ENCODE peak calls at places on chromosomes 11 and 22, in four cellular contexts. V is CD8-positive, alpha-beta memory T cell; Z is NAMALWA; P is NCI-H748 treated with DMSO at 0.1 percent for 48 hours. L is an unnamed sample.
A peak's percentile ranks its signal among the peaks of the same experiment; 100 is the strongest.

GRCh38 chr11:125995313-125995712 is 49.5 kb downstream of the VSIG10L2 start:
- DNase-seq in V (no peak), Z (no peak), P (no peak), L (no peak)

GRCh38 chr11:107646783-107647182 is 55.8 kb downstream of the ELMOD1 start:
- DNase-seq in V (no peak), Z (no peak), P (no peak), L (no peak)

GRCh38 chr11:31641477-31642062 is 132.0 kb downstream of the ELP4 start:
- DNase-seq in V (no peak), Z (peak; percentile 10), P (peak; percentile 44), L (peak; percentile 24)

GRCh38 chr22:49735411-49736311 is 92.0 kb downstream of the BRD1 start:
- DNase-seq in V (no peak), Z (no peak), P (no peak), L (peak; percentile 15)

GRCh38 chr11:119190531-119190930 is 5.3 kb downstream of the NHERF4 start:
- DNase-seq in V (no peak), Z (no peak), P (no peak), L (no peak)

GRCh38 chr11:94513091-94513490 is 830 bp downstream of the C11orf97 start:
- DNase-seq in V (no peak), Z (no peak), P (peak; percentile 62), L (peak; percentile 26)

GRCh38 chr11:4090258-4090657 is 4.3 kb upstream of the RRM1 start:
- DNase-seq in V (peak; percentile 16), Z (no peak), P (no peak), L (no peak)

GRCh38 chr22:37999236-37999635 is 14.9 kb upstream of the SOX10 start:
- DNase-seq in V (no peak), Z (no peak), P (no peak), L (no peak)

GRCh38 chr22:47322854-47323253 is 560.4 kb downstream of the TBC1D22A start:
- DNase-seq in V (no peak), Z (no peak), P (peak; percentile 36), L (no peak)

GRCh38 chr11:115580927-115581680 is 76.9 kb upstream of the CADM1 start:
- DNase-seq in V (no peak), Z (no peak), P (peak; percentile 62), L (no peak)

GRCh38 chr11:33898957-33899356 is 7.1 kb upstream of the LMO2 start:
- DNase-seq in V (no peak), Z (no peak), P (no peak), L (no peak)

GRCh38 chr22:21650823-21651520 is 8.9 kb downstream of the SDF2L1 start:
- DNase-seq in V (no peak), Z (peak; percentile 52), P (no peak), L (no peak)

GRCh38 chr11:28490763-28491382 is 382.7 kb downstream of the METTL15 start:
- DNase-seq in V (no peak), Z (no peak), P (no peak), L (no peak)

GRCh38 chr22:47768027-47768426 is 1005.6 kb downstream of the TBC1D22A start:
- DNase-seq in V (no peak), Z (no peak), P (no peak), L (no peak)

GRCh38 chr22:50002791-50003190 is 9.8 kb downstream of the IL17REL start:
- DNase-seq in V (no peak), Z (no peak), P (no peak), L (no peak)

GRCh38 chr11:19979519-19979845 is 180.8 kb downstream of the DBX1 start:
- DNase-seq in V (no peak), Z (no peak), P (no peak), L (no peak)

GRCh38 chr11:81070948-81071347 is 1630.1 kb upstream of the TENM4 start:
- DNase-seq in V (no peak), Z (peak; percentile 6), P (no peak), L (peak; percentile 55)

GRCh38 chr11:61785837-61786402 is 6.5 kb downstream of the TMEM258 start:
- DNase-seq in V (no peak), Z (peak; percentile 39), P (no peak), L (no peak)

GRCh38 chr11:10327254-10327653 is 22.4 kb downstream of the ADM start:
- DNase-seq in V (no peak), Z (no peak), P (no peak), L (peak; percentile 35)

GRCh38 chr22:44378380-44378779 is 65.6 kb upstream of the SHISAL1 start:
- DNase-seq in V (no peak), Z (no peak), P (no peak), L (no peak)

GRCh38 chr11:767238-767637 is 10.0 kb downstream of the GATD1 start:
- DNase-seq in V (no peak), Z (no peak), P (no peak), L (no peak)

GRCh38 chr11:116193321-116194114 is 579.3 kb downstream of the BUD13 start:
- DNase-seq in V (no peak), Z (no peak), P (peak; percentile 70), L (no peak)

GRCh38 chr22:19082793-19083192 is 39.4 kb downstream of the DGCR2 start:
- DNase-seq in V (no peak), Z (no peak), P (no peak), L (no peak)

GRCh38 chr11:100152751-100153150 is 534.3 kb upstream of the ARHGAP42 start:
- DNase-seq in V (no peak), Z (no peak), P (no peak), L (no peak)

GRCh38 chr11:119432484-119433368 is 9.8 kb upstream of the THY1 start:
- DNase-seq in V (no peak), Z (peak; percentile 16), P (no peak), L (no peak)

L was measured in KBM-7.